ENCODE peak calls at places on chromosomes 5 and 9, in eight cellular contexts. One of them, this sample, is unnamed.

GRCh38 chr9:99497641-99498040 is 275.6 kb downstream of the SEC61B start:
- DNase-seq in NCI-H1417: no peak
- DNase-seq in activated T-cell treated with anti-CD3 and anti-CD28 coated beads, Interleukin-2, amount 50 U/mL, for 24 hours: no peak
- DNase-seq in progenitor cell of endocrine pancreas: no peak
- DNase-seq in NCI-H146: no peak
- DNase-seq in tibial artery: no peak
- DNase-seq in hepatocyte: no peak
- DNase-seq in stomach: no peak
- DNase-seq in this sample: no peak

GRCh38 chr5:13217636-13218035 is 726.9 kb downstream of the DNAH5 start:
- DNase-seq in NCI-H1417: no peak
- DNase-seq in activated T-cell treated with anti-CD3 and anti-CD28 coated beads, Interleukin-2, amount 50 U/mL, for 24 hours: no peak
- DNase-seq in progenitor cell of endocrine pancreas: no peak
- DNase-seq in NCI-H146: no peak
- DNase-seq in tibial artery: no peak
- DNase-seq in hepatocyte: no peak
- DNase-seq in stomach: no peak
- DNase-seq in this sample: no peak

GRCh38 chr9:22107202-22107601 is 98.1 kb upstream of the CDKN2B start:
- DNase-seq in NCI-H1417: no peak
- DNase-seq in activated T-cell treated with anti-CD3 and anti-CD28 coated beads, Interleukin-2, amount 50 U/mL, for 24 hours: no peak
- DNase-seq in progenitor cell of endocrine pancreas: no peak
- DNase-seq in NCI-H146: no peak
- DNase-seq in tibial artery: no peak
- DNase-seq in hepatocyte: no peak
- DNase-seq in stomach: no peak
- DNase-seq in this sample: no peak

GRCh38 chr5:79436224-79436623 is 77.7 kb downstream of the HOMER1 start:
- DNase-seq in NCI-H1417: no peak
- DNase-seq in activated T-cell treated with anti-CD3 and anti-CD28 coated beads, Interleukin-2, amount 50 U/mL, for 24 hours: no peak
- DNase-seq in progenitor cell of endocrine pancreas: no peak
- DNase-seq in NCI-H146: no peak
- DNase-seq in tibial artery: no peak
- DNase-seq in hepatocyte: peak
- DNase-seq in stomach: no peak
- DNase-seq in this sample: no peak

GRCh38 chr5:30937070-30937469 is 256.4 kb upstream of the CDH6 start:
- DNase-seq in NCI-H1417: no peak
- DNase-seq in activated T-cell treated with anti-CD3 and anti-CD28 coated beads, Interleukin-2, amount 50 U/mL, for 24 hours: no peak
- DNase-seq in progenitor cell of endocrine pancreas: no peak
- DNase-seq in NCI-H146: no peak
- DNase-seq in tibial artery: no peak
- DNase-seq in hepatocyte: no peak
- DNase-seq in stomach: no peak
- DNase-seq in this sample: no peak

GRCh38 chr5:158911693-158912363 is 187.9 kb downstream of the EBF1 start:
- DNase-seq in NCI-H1417: no peak
- DNase-seq in activated T-cell treated with anti-CD3 and anti-CD28 coated beads, Interleukin-2, amount 50 U/mL, for 24 hours: no peak
- DNase-seq in progenitor cell of endocrine pancreas: no peak
- DNase-seq in NCI-H146: no peak
- DNase-seq in tibial artery: no peak
- DNase-seq in hepatocyte: no peak
- DNase-seq in stomach: no peak
- DNase-seq in this sample: no peak

GRCh38 chr5:133612021-133612860 is at the start of gene FSTL4:
- DNase-seq in NCI-H1417: peak
- DNase-seq in activated T-cell treated with anti-CD3 and anti-CD28 coated beads, Interleukin-2, amount 50 U/mL, for 24 hours: peak
- DNase-seq in progenitor cell of endocrine pancreas: peak
- DNase-seq in NCI-H146: peak
- DNase-seq in tibial artery: no peak
- DNase-seq in hepatocyte: peak
- DNase-seq in stomach: peak
- DNase-seq in this sample: peak

GRCh38 chr9:114732842-114733241 is 50.9 kb upstream of the TEX48 start:
- DNase-seq in NCI-H1417: no peak
- DNase-seq in activated T-cell treated with anti-CD3 and anti-CD28 coated beads, Interleukin-2, amount 50 U/mL, for 24 hours: no peak
- DNase-seq in progenitor cell of endocrine pancreas: no peak
- DNase-seq in NCI-H146: no peak
- DNase-seq in tibial artery: no peak
- DNase-seq in hepatocyte: peak
- DNase-seq in stomach: no peak
- DNase-seq in this sample: no peak

GRCh38 chr9:123953601-123954011 is 23.7 kb upstream of the DENND1A start:
- DNase-seq in NCI-H1417: no peak
- DNase-seq in activated T-cell treated with anti-CD3 and anti-CD28 coated beads, Interleukin-2, amount 50 U/mL, for 24 hours: no peak
- DNase-seq in progenitor cell of endocrine pancreas: no peak
- DNase-seq in NCI-H146: no peak
- DNase-seq in tibial artery: no peak
- DNase-seq in hepatocyte: no peak
- DNase-seq in stomach: no peak
- DNase-seq in this sample: no peak

GRCh38 chr9:95833549-95834178 is 41.8 kb upstream of the ERCC6L2 start:
- DNase-seq in NCI-H1417: no peak
- DNase-seq in activated T-cell treated with anti-CD3 and anti-CD28 coated beads, Interleukin-2, amount 50 U/mL, for 24 hours: no peak
- DNase-seq in progenitor cell of endocrine pancreas: no peak
- DNase-seq in NCI-H146: no peak
- DNase-seq in tibial artery: no peak
- DNase-seq in hepatocyte: no peak
- DNase-seq in stomach: no peak
- DNase-seq in this sample: no peak

GRCh38 chr5:55578771-55579170 is 44.0 kb upstream of the PLPP1 start:
- DNase-seq in NCI-H1417: no peak
- DNase-seq in activated T-cell treated with anti-CD3 and anti-CD28 coated beads, Interleukin-2, amount 50 U/mL, for 24 hours: no peak
- DNase-seq in progenitor cell of endocrine pancreas: no peak
- DNase-seq in NCI-H146: no peak
- DNase-seq in tibial artery: no peak
- DNase-seq in hepatocyte: no peak
- DNase-seq in stomach: no peak
- DNase-seq in this sample: no peak

GRCh38 chr5:141547921-141548320 is 59.0 kb downstream of the PCDHGC5 start:
- DNase-seq in NCI-H1417: no peak
- DNase-seq in activated T-cell treated with anti-CD3 and anti-CD28 coated beads, Interleukin-2, amount 50 U/mL, for 24 hours: no peak
- DNase-seq in progenitor cell of endocrine pancreas: no peak
- DNase-seq in NCI-H146: no peak
- DNase-seq in tibial artery: no peak
- DNase-seq in hepatocyte: no peak
- DNase-seq in stomach: no peak
- DNase-seq in this sample: no peak

GRCh38 chr9:114141553-114142548 is 13.5 kb upstream of the COL27A1 start:
- DNase-seq in NCI-H1417: no peak
- DNase-seq in activated T-cell treated with anti-CD3 and anti-CD28 coated beads, Interleukin-2, amount 50 U/mL, for 24 hours: no peak
- DNase-seq in progenitor cell of endocrine pancreas: no peak
- DNase-seq in NCI-H146: no peak
- DNase-seq in tibial artery: no peak
- DNase-seq in hepatocyte: peak
- DNase-seq in stomach: peak
- DNase-seq in this sample: no peak

GRCh38 chr5:42131081-42131480 is 206.0 kb downstream of the FBXO4 start:
- DNase-seq in NCI-H1417: no peak
- DNase-seq in activated T-cell treated with anti-CD3 and anti-CD28 coated beads, Interleukin-2, amount 50 U/mL, for 24 hours: no peak
- DNase-seq in progenitor cell of endocrine pancreas: no peak
- DNase-seq in NCI-H146: no peak
- DNase-seq in tibial artery: no peak
- DNase-seq in hepatocyte: no peak
- DNase-seq in stomach: no peak
- DNase-seq in this sample: no peak

GRCh38 chr5:77168187-77168883 is 42.1 kb upstream of the PDE8B start:
- DNase-seq in NCI-H1417: no peak
- DNase-seq in activated T-cell treated with anti-CD3 and anti-CD28 coated beads, Interleukin-2, amount 50 U/mL, for 24 hours: no peak
- DNase-seq in progenitor cell of endocrine pancreas: no peak
- DNase-seq in NCI-H146: no peak
- DNase-seq in tibial artery: peak
- DNase-seq in hepatocyte: peak
- DNase-seq in stomach: peak
- DNase-seq in this sample: no peak

GRCh38 chr5:93717162-93717561 is 24.2 kb downstream of the POU5F2 start:
- DNase-seq in NCI-H1417: peak
- DNase-seq in activated T-cell treated with anti-CD3 and anti-CD28 coated beads, Interleukin-2, amount 50 U/mL, for 24 hours: no peak
- DNase-seq in progenitor cell of endocrine pancreas: no peak
- DNase-seq in NCI-H146: peak
- DNase-seq in tibial artery: no peak
- DNase-seq in hepatocyte: peak
- DNase-seq in stomach: no peak
- DNase-seq in this sample: no peak

GRCh38 chr5:80309871-80310665 is 9.7 kb upstream of the SPZ1 start:
- DNase-seq in NCI-H1417: no peak
- DNase-seq in activated T-cell treated with anti-CD3 and anti-CD28 coated beads, Interleukin-2, amount 50 U/mL, for 24 hours: no peak
- DNase-seq in progenitor cell of endocrine pancreas: no peak
- DNase-seq in NCI-H146: no peak
- DNase-seq in tibial artery: no peak
- DNase-seq in hepatocyte: no peak
- DNase-seq in stomach: no peak
- DNase-seq in this sample: no peak

GRCh38 chr9:71004196-71004595 is 117.2 kb downstream of the TRPM3 start:
- DNase-seq in NCI-H1417: no peak
- DNase-seq in activated T-cell treated with anti-CD3 and anti-CD28 coated beads, Interleukin-2, amount 50 U/mL, for 24 hours: no peak
- DNase-seq in progenitor cell of endocrine pancreas: no peak
- DNase-seq in NCI-H146: no peak
- DNase-seq in tibial artery: no peak
- DNase-seq in hepatocyte: no peak
- DNase-seq in stomach: no peak
- DNase-seq in this sample: no peak

GRCh38 chr9:110320651-110321050 is 17.0 kb downstream of the TXNDC8 start:
- DNase-seq in NCI-H1417: no peak
- DNase-seq in activated T-cell treated with anti-CD3 and anti-CD28 coated beads, Interleukin-2, amount 50 U/mL, for 24 hours: no peak
- DNase-seq in progenitor cell of endocrine pancreas: no peak
- DNase-seq in NCI-H146: no peak
- DNase-seq in tibial artery: no peak
- DNase-seq in hepatocyte: no peak
- DNase-seq in stomach: no peak
- DNase-seq in this sample: no peak

GRCh38 chr5:15476977-15477376 is 23.0 kb upstream of the FBXL7 start:
- DNase-seq in NCI-H1417: no peak
- DNase-seq in activated T-cell treated with anti-CD3 and anti-CD28 coated beads, Interleukin-2, amount 50 U/mL, for 24 hours: no peak
- DNase-seq in progenitor cell of endocrine pancreas: no peak
- DNase-seq in NCI-H146: no peak
- DNase-seq in tibial artery: no peak
- DNase-seq in hepatocyte: no peak
- DNase-seq in stomach: no peak
- DNase-seq in this sample: no peak

GRCh38 chr5:59917121-59917520 is 23.6 kb upstream of the PDE4D start:
- DNase-seq in NCI-H1417: no peak
- DNase-seq in activated T-cell treated with anti-CD3 and anti-CD28 coated beads, Interleukin-2, amount 50 U/mL, for 24 hours: no peak
- DNase-seq in progenitor cell of endocrine pancreas: no peak
- DNase-seq in NCI-H146: no peak
- DNase-seq in tibial artery: no peak
- DNase-seq in hepatocyte: no peak
- DNase-seq in stomach: no peak
- DNase-seq in this sample: no peak

GRCh38 chr5:177307544-177308363 is 3.9 kb downstream of the MXD3 start:
- DNase-seq in NCI-H1417: no peak
- DNase-seq in activated T-cell treated with anti-CD3 and anti-CD28 coated beads, Interleukin-2, amount 50 U/mL, for 24 hours: no peak
- DNase-seq in progenitor cell of endocrine pancreas: no peak
- DNase-seq in NCI-H146: no peak
- DNase-seq in tibial artery: peak
- DNase-seq in hepatocyte: no peak
- DNase-seq in stomach: no peak
- DNase-seq in this sample: no peak

GRCh38 chr9:5563886-5564285 is 53.6 kb downstream of the PDCD1LG2 start:
- DNase-seq in NCI-H1417: no peak
- DNase-seq in activated T-cell treated with anti-CD3 and anti-CD28 coated beads, Interleukin-2, amount 50 U/mL, for 24 hours: no peak
- DNase-seq in progenitor cell of endocrine pancreas: no peak
- DNase-seq in NCI-H146: no peak
- DNase-seq in tibial artery: no peak
- DNase-seq in hepatocyte: no peak
- DNase-seq in stomach: no peak
- DNase-seq in this sample: no peak

GRCh38 chr9:137454145-137454505 is 5.0 kb downstream of the NSMF start:
- DNase-seq in NCI-H1417: no peak
- DNase-seq in activated T-cell treated with anti-CD3 and anti-CD28 coated beads, Interleukin-2, amount 50 U/mL, for 24 hours: peak
- DNase-seq in progenitor cell of endocrine pancreas: no peak
- DNase-seq in NCI-H146: no peak
- DNase-seq in tibial artery: peak
- DNase-seq in hepatocyte: no peak
- DNase-seq in stomach: peak
- DNase-seq in this sample: peak

GRCh38 chr5:14258840-14259239 is 115.7 kb downstream of the TRIO start:
- DNase-seq in NCI-H1417: no peak
- DNase-seq in activated T-cell treated with anti-CD3 and anti-CD28 coated beads, Interleukin-2, amount 50 U/mL, for 24 hours: no peak
- DNase-seq in progenitor cell of endocrine pancreas: no peak
- DNase-seq in NCI-H146: no peak
- DNase-seq in tibial artery: no peak
- DNase-seq in hepatocyte: no peak
- DNase-seq in stomach: no peak
- DNase-seq in this sample: peak

GRCh38 chr5:115577741-115578140 is 24.5 kb downstream of the TICAM2 start:
- DNase-seq in NCI-H1417: no peak
- DNase-seq in activated T-cell treated with anti-CD3 and anti-CD28 coated beads, Interleukin-2, amount 50 U/mL, for 24 hours: no peak
- DNase-seq in progenitor cell of endocrine pancreas: no peak
- DNase-seq in NCI-H146: no peak
- DNase-seq in tibial artery: no peak
- DNase-seq in hepatocyte: no peak
- DNase-seq in stomach: no peak
- DNase-seq in this sample: no peak

GRCh38 chr5:96226941-96227552 is 206.0 kb downstream of the PCSK1 start:
- DNase-seq in NCI-H1417: no peak
- DNase-seq in activated T-cell treated with anti-CD3 and anti-CD28 coated beads, Interleukin-2, amount 50 U/mL, for 24 hours: no peak
- DNase-seq in progenitor cell of endocrine pancreas: no peak
- DNase-seq in NCI-H146: no peak
- DNase-seq in tibial artery: no peak
- DNase-seq in hepatocyte: peak
- DNase-seq in stomach: no peak
- DNase-seq in this sample: no peak

GRCh38 chr9:135060461-135061116 is 26.9 kb upstream of the OLFM1 start:
- DNase-seq in NCI-H1417: no peak
- DNase-seq in activated T-cell treated with anti-CD3 and anti-CD28 coated beads, Interleukin-2, amount 50 U/mL, for 24 hours: peak
- DNase-seq in progenitor cell of endocrine pancreas: no peak
- DNase-seq in NCI-H146: no peak
- DNase-seq in tibial artery: peak
- DNase-seq in hepatocyte: no peak
- DNase-seq in stomach: no peak
- DNase-seq in this sample: peak

GRCh38 chr9:107020040-107020530 is 157.1 kb downstream of the ZNF462 start:
- DNase-seq in NCI-H1417: peak
- DNase-seq in activated T-cell treated with anti-CD3 and anti-CD28 coated beads, Interleukin-2, amount 50 U/mL, for 24 hours: no peak
- DNase-seq in progenitor cell of endocrine pancreas: no peak
- DNase-seq in NCI-H146: no peak
- DNase-seq in tibial artery: no peak
- DNase-seq in hepatocyte: peak
- DNase-seq in stomach: no peak
- DNase-seq in this sample: no peak

GRCh38 chr5:35956429-35956828 is 18.0 kb upstream of the CAPSL start:
- DNase-seq in NCI-H1417: no peak
- DNase-seq in activated T-cell treated with anti-CD3 and anti-CD28 coated beads, Interleukin-2, amount 50 U/mL, for 24 hours: no peak
- DNase-seq in progenitor cell of endocrine pancreas: no peak
- DNase-seq in NCI-H146: no peak
- DNase-seq in tibial artery: no peak
- DNase-seq in hepatocyte: no peak
- DNase-seq in stomach: no peak
- DNase-seq in this sample: no peak

GRCh38 chr5:140311011-140311467 is 8.1 kb upstream of the PFDN1 start:
- DNase-seq in NCI-H1417: no peak
- DNase-seq in activated T-cell treated with anti-CD3 and anti-CD28 coated beads, Interleukin-2, amount 50 U/mL, for 24 hours: no peak
- DNase-seq in progenitor cell of endocrine pancreas: no peak
- DNase-seq in NCI-H146: no peak
- DNase-seq in tibial artery: no peak
- DNase-seq in hepatocyte: peak
- DNase-seq in stomach: no peak
- DNase-seq in this sample: no peak

GRCh38 chr5:74943905-74944304 is 77.7 kb upstream of the FAM169A start:
- DNase-seq in NCI-H1417: no peak
- DNase-seq in activated T-cell treated with anti-CD3 and anti-CD28 coated beads, Interleukin-2, amount 50 U/mL, for 24 hours: no peak
- DNase-seq in progenitor cell of endocrine pancreas: no peak
- DNase-seq in NCI-H146: no peak
- DNase-seq in tibial artery: no peak
- DNase-seq in hepatocyte: no peak
- DNase-seq in stomach: no peak
- DNase-seq in this sample: no peak